ENCODE peak calls at places on chromosomes 6 and 20, in ten cellular contexts. One of them, this sample, is unnamed. For H3K4me1, the result is how much of the 10 kb centered on the place peaks cover.

GRCh38 chr6:79072640-79073181 is 5.3 kb downstream of the PHIP start:
- DNase-seq in neural progenitor cell: no peak
- DNase-seq in kidney: no peak
- DNase-seq in A549: no peak
- DNase-seq in SK-N-SH: no peak
- DNase-seq in ovary: no peak
- DNase-seq in CD8-positive, alpha-beta T cell: no peak
- DNase-seq in spleen: no peak
- DNase-seq in mesenchymal stem cell: no peak
- DNase-seq in cardiac muscle cell: no peak
- DNase-seq in this sample: no peak

GRCh38 chr6:131923356-131923755 is 27.8 kb downstream of the CCN2 start:
- DNase-seq in A549: peak
- DNase-seq in ovary: peak
- DNase-seq in mesenchymal stem cell: peak
- DNase-seq in neural progenitor cell: peak
- DNase-seq in kidney: no peak
- DNase-seq in spleen: no peak
- DNase-seq in cardiac muscle cell: peak
- DNase-seq in CD8-positive, alpha-beta T cell: no peak
- DNase-seq in SK-N-SH: peak
- DNase-seq in this sample: peak

GRCh38 chr6:12849420-12850200 is 133.0 kb downstream of the PHACTR1 start:
- DNase-seq in mesenchymal stem cell: no peak
- DNase-seq in cardiac muscle cell: no peak
- DNase-seq in CD8-positive, alpha-beta T cell: no peak
- DNase-seq in ovary: no peak
- DNase-seq in SK-N-SH: no peak
- DNase-seq in spleen: no peak
- DNase-seq in neural progenitor cell: no peak
- DNase-seq in kidney: no peak
- DNase-seq in A549: no peak
- DNase-seq in this sample: no peak

GRCh38 chr6:13810688-13811446 is 3.5 kb downstream of the MCUR1 start:
- DNase-seq in A549: no peak
- DNase-seq in mesenchymal stem cell: no peak
- DNase-seq in neural progenitor cell: no peak
- DNase-seq in CD8-positive, alpha-beta T cell: no peak
- DNase-seq in cardiac muscle cell: peak
- DNase-seq in SK-N-SH: peak
- DNase-seq in ovary: no peak
- DNase-seq in spleen: no peak
- DNase-seq in kidney: no peak
- DNase-seq in this sample: no peak

GRCh38 chr20:47318596-47319516 is 37.6 kb downstream of the ZMYND8 start:
- DNase-seq in kidney: peak
- DNase-seq in neural progenitor cell: peak
- DNase-seq in ovary: peak
- DNase-seq in CD8-positive, alpha-beta T cell: no peak
- DNase-seq in mesenchymal stem cell: peak
- DNase-seq in spleen: peak
- DNase-seq in cardiac muscle cell: peak
- DNase-seq in A549: peak
- DNase-seq in SK-N-SH: peak
- DNase-seq in this sample: peak

GRCh38 chr20:37393196-37393862 is 47.4 kb downstream of the SRC start:
- DNase-seq in mesenchymal stem cell: no peak
- DNase-seq in spleen: peak
- DNase-seq in kidney: no peak
- DNase-seq in A549: no peak
- DNase-seq in cardiac muscle cell: no peak
- DNase-seq in CD8-positive, alpha-beta T cell: no peak
- DNase-seq in SK-N-SH: peak
- DNase-seq in ovary: no peak
- DNase-seq in neural progenitor cell: peak
- DNase-seq in this sample: no peak

GRCh38 chr20:35610833-35611427 is 4.7 kb upstream of the SPAG4 start:
- DNase-seq in SK-N-SH: no peak
- DNase-seq in kidney: peak
- DNase-seq in CD8-positive, alpha-beta T cell: no peak
- DNase-seq in neural progenitor cell: no peak
- DNase-seq in ovary: no peak
- DNase-seq in cardiac muscle cell: no peak
- DNase-seq in mesenchymal stem cell: no peak
- DNase-seq in A549: no peak
- DNase-seq in spleen: no peak
- DNase-seq in this sample: no peak

GRCh38 chr6:28977351-28978136 is 27.6 kb downstream of the ZNF311 start:
- DNase-seq in A549: no peak
- DNase-seq in mesenchymal stem cell: peak
- DNase-seq in kidney: no peak
- DNase-seq in neural progenitor cell: peak
- DNase-seq in cardiac muscle cell: no peak
- DNase-seq in ovary: no peak
- DNase-seq in spleen: peak
- DNase-seq in SK-N-SH: no peak
- DNase-seq in CD8-positive, alpha-beta T cell: no peak
- DNase-seq in this sample: no peak

GRCh38 chr6:132067286-132067685 is 116.1 kb upstream of the CCN2 start:
- DNase-seq in mesenchymal stem cell: peak
- DNase-seq in neural progenitor cell: no peak
- DNase-seq in kidney: no peak
- DNase-seq in cardiac muscle cell: no peak
- DNase-seq in ovary: no peak
- DNase-seq in CD8-positive, alpha-beta T cell: no peak
- DNase-seq in A549: no peak
- DNase-seq in spleen: no peak
- DNase-seq in SK-N-SH: no peak
- DNase-seq in this sample: no peak

GRCh38 chr20:63050406-63050805 is 43.6 kb upstream of the BHLHE23 start:
- DNase-seq in neural progenitor cell: no peak
- DNase-seq in ovary: no peak
- DNase-seq in spleen: peak
- DNase-seq in cardiac muscle cell: no peak
- DNase-seq in SK-N-SH: no peak
- DNase-seq in kidney: peak
- DNase-seq in A549: no peak
- DNase-seq in CD8-positive, alpha-beta T cell: no peak
- DNase-seq in mesenchymal stem cell: no peak
- DNase-seq in this sample: no peak

GRCh38 chr6:163691049-163691448 is 276.5 kb downstream of the QKI start:
- DNase-seq in neural progenitor cell: no peak
- DNase-seq in ovary: no peak
- DNase-seq in kidney: peak
- DNase-seq in cardiac muscle cell: no peak
- DNase-seq in A549: no peak
- DNase-seq in CD8-positive, alpha-beta T cell: no peak
- DNase-seq in mesenchymal stem cell: no peak
- DNase-seq in spleen: no peak
- DNase-seq in SK-N-SH: no peak
- DNase-seq in this sample: no peak

GRCh38 chr6:167559675-167560479 is 235.0 kb downstream of the TTLL2 start:
- DNase-seq in kidney: no peak
- DNase-seq in cardiac muscle cell: no peak
- DNase-seq in spleen: no peak
- DNase-seq in mesenchymal stem cell: no peak
- DNase-seq in neural progenitor cell: peak
- DNase-seq in SK-N-SH: no peak
- DNase-seq in A549: peak
- DNase-seq in ovary: no peak
- DNase-seq in CD8-positive, alpha-beta T cell: no peak
- DNase-seq in this sample: no peak

GRCh38 chr20:49336786-49337185 is 58.9 kb upstream of the ZNFX1 start:
- DNase-seq in CD8-positive, alpha-beta T cell: no peak
- DNase-seq in mesenchymal stem cell: no peak
- DNase-seq in cardiac muscle cell: no peak
- DNase-seq in SK-N-SH: no peak
- DNase-seq in spleen: no peak
- DNase-seq in kidney: no peak
- DNase-seq in A549: no peak
- DNase-seq in ovary: no peak
- DNase-seq in neural progenitor cell: no peak
- DNase-seq in this sample: no peak

GRCh38 chr20:17205261-17205660 is 21.6 kb upstream of the PCSK2 start:
- DNase-seq in cardiac muscle cell: no peak
- DNase-seq in spleen: no peak
- DNase-seq in ovary: no peak
- DNase-seq in mesenchymal stem cell: no peak
- DNase-seq in A549: no peak
- DNase-seq in SK-N-SH: no peak
- DNase-seq in kidney: no peak
- DNase-seq in neural progenitor cell: no peak
- DNase-seq in CD8-positive, alpha-beta T cell: no peak
- DNase-seq in this sample: no peak

GRCh38 chr6:163892814-163893561 is 478.5 kb downstream of the QKI start:
- DNase-seq in SK-N-SH: no peak
- DNase-seq in cardiac muscle cell: no peak
- DNase-seq in ovary: no peak
- DNase-seq in A549: no peak
- DNase-seq in neural progenitor cell: no peak
- DNase-seq in spleen: no peak
- DNase-seq in mesenchymal stem cell: no peak
- DNase-seq in CD8-positive, alpha-beta T cell: no peak
- DNase-seq in kidney: no peak
- DNase-seq in this sample: no peak

GRCh38 chr6:146041282-146041681 is 12.4 kb downstream of the GRM1 start:
- DNase-seq in mesenchymal stem cell: peak
- DNase-seq in cardiac muscle cell: peak
- DNase-seq in SK-N-SH: no peak
- DNase-seq in kidney: no peak
- DNase-seq in A549: peak
- DNase-seq in spleen: no peak
- DNase-seq in neural progenitor cell: peak
- DNase-seq in CD8-positive, alpha-beta T cell: no peak
- DNase-seq in ovary: no peak
- DNase-seq in this sample: no peak

GRCh38 chr6:16140607-16141006 is 11.7 kb downstream of the MYLIP start:
- DNase-seq in kidney: no peak
- DNase-seq in SK-N-SH: no peak
- DNase-seq in neural progenitor cell: no peak
- DNase-seq in mesenchymal stem cell: no peak
- DNase-seq in spleen: no peak
- DNase-seq in cardiac muscle cell: no peak
- DNase-seq in CD8-positive, alpha-beta T cell: no peak
- DNase-seq in ovary: no peak
- DNase-seq in A549: no peak
- DNase-seq in this sample: no peak

GRCh38 chr6:144321839-144322591 is 36.9 kb downstream of the UTRN start:
- DNase-seq in mesenchymal stem cell: peak
- DNase-seq in A549: peak
- DNase-seq in spleen: no peak
- DNase-seq in neural progenitor cell: peak
- DNase-seq in SK-N-SH: no peak
- DNase-seq in CD8-positive, alpha-beta T cell: no peak
- DNase-seq in ovary: no peak
- DNase-seq in cardiac muscle cell: no peak
- DNase-seq in kidney: no peak
- DNase-seq in this sample: no peak

GRCh38 chr6:95576621-95577316 is 566 bp upstream of the MANEA start:
- DNase-seq in A549: no peak
- DNase-seq in mesenchymal stem cell: peak
- DNase-seq in cardiac muscle cell: no peak
- DNase-seq in ovary: no peak
- DNase-seq in SK-N-SH: no peak
- DNase-seq in neural progenitor cell: no peak
- DNase-seq in kidney: no peak
- DNase-seq in spleen: no peak
- DNase-seq in CD8-positive, alpha-beta T cell: no peak
- DNase-seq in this sample: no peak

GRCh38 chr20:43945391-43946205 is 30.9 kb downstream of the TOX2 start:
- DNase-seq in ovary: no peak
- DNase-seq in SK-N-SH: no peak
- DNase-seq in kidney: no peak
- DNase-seq in CD8-positive, alpha-beta T cell: no peak
- DNase-seq in spleen: no peak
- DNase-seq in mesenchymal stem cell: no peak
- DNase-seq in neural progenitor cell: no peak
- DNase-seq in A549: no peak
- DNase-seq in cardiac muscle cell: no peak
- DNase-seq in this sample: no peak
- H3K4me1 ChIP-seq in ovary: under half
- H3K4me1 ChIP-seq in SK-N-SH: under half
- H3K4me1 ChIP-seq in kidney: under half
- H3K4me1 ChIP-seq in CD8-positive, alpha-beta T cell: half or more
- H3K4me1 ChIP-seq in spleen: half or more
- H3K4me1 ChIP-seq in mesenchymal stem cell: under half
- H3K4me1 ChIP-seq in neural progenitor cell: under half
- H3K4me1 ChIP-seq in A549: under half
- H3K4me1 ChIP-seq in cardiac muscle cell: under half
- H3K4me1 ChIP-seq in this sample: under half

DNA sequence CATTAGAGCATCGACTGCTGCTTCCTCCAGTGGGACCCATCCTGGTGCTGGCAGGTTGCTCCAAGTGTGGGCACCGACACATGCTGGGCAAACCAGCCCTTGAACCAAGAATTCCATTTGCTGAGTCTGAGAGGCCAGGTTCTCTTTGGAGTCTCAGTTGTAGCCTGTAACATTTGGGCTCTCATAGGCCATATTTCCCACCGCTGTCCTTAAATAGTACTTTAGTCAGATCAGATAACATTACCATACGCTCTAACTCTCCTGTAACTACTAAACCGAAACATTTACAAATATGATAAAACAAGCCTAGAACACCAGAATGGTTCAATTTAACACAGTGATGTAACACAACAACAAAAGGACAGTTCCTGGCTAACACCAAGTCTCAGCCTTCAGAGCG is 28.3 kb upstream of the CD93 start:
- DNase-seq in CD8-positive, alpha-beta T cell: no peak
- DNase-seq in mesenchymal stem cell: no peak
- DNase-seq in cardiac muscle cell: no peak
- DNase-seq in ovary: no peak
- DNase-seq in neural progenitor cell: no peak
- DNase-seq in SK-N-SH: no peak
- DNase-seq in kidney: no peak
- DNase-seq in A549: no peak
- DNase-seq in spleen: no peak
- DNase-seq in this sample: no peak
- H3K4me1 ChIP-seq in CD8-positive, alpha-beta T cell: under half
- H3K4me1 ChIP-seq in mesenchymal stem cell: under half
- H3K4me1 ChIP-seq in cardiac muscle cell: under half
- H3K4me1 ChIP-seq in ovary: under half
- H3K4me1 ChIP-seq in neural progenitor cell: under half
- H3K4me1 ChIP-seq in SK-N-SH: under half
- H3K4me1 ChIP-seq in kidney: under half
- H3K4me1 ChIP-seq in A549: under half
- H3K4me1 ChIP-seq in spleen: under half
- H3K4me1 ChIP-seq in this sample: under half

GRCh38 chr20:5608448-5609161 is 141.6 kb upstream of the SHLD1 start:
- DNase-seq in mesenchymal stem cell: peak
- DNase-seq in kidney: no peak
- DNase-seq in A549: peak
- DNase-seq in SK-N-SH: no peak
- DNase-seq in ovary: no peak
- DNase-seq in spleen: no peak
- DNase-seq in cardiac muscle cell: no peak
- DNase-seq in neural progenitor cell: no peak
- DNase-seq in CD8-positive, alpha-beta T cell: no peak
- DNase-seq in this sample: no peak
- H3K4me1 ChIP-seq in mesenchymal stem cell: under half
- H3K4me1 ChIP-seq in kidney: under half
- H3K4me1 ChIP-seq in A549: half or more
- H3K4me1 ChIP-seq in SK-N-SH: under half
- H3K4me1 ChIP-seq in ovary: under half
- H3K4me1 ChIP-seq in spleen: half or more
- H3K4me1 ChIP-seq in cardiac muscle cell: under half
- H3K4me1 ChIP-seq in neural progenitor cell: under half
- H3K4me1 ChIP-seq in CD8-positive, alpha-beta T cell: under half
- H3K4me1 ChIP-seq in this sample: under half

GRCh38 chr6:2881358-2881885 is 21.7 kb downstream of the SERPINB9 start:
- DNase-seq in CD8-positive, alpha-beta T cell: no peak
- DNase-seq in neural progenitor cell: no peak
- DNase-seq in mesenchymal stem cell: no peak
- DNase-seq in spleen: no peak
- DNase-seq in ovary: no peak
- DNase-seq in cardiac muscle cell: no peak
- DNase-seq in SK-N-SH: no peak
- DNase-seq in kidney: no peak
- DNase-seq in A549: no peak
- DNase-seq in this sample: no peak
- H3K4me1 ChIP-seq in CD8-positive, alpha-beta T cell: half or more
- H3K4me1 ChIP-seq in neural progenitor cell: under half
- H3K4me1 ChIP-seq in mesenchymal stem cell: under half
- H3K4me1 ChIP-seq in spleen: half or more
- H3K4me1 ChIP-seq in ovary: under half
- H3K4me1 ChIP-seq in cardiac muscle cell: under half
- H3K4me1 ChIP-seq in SK-N-SH: under half
- H3K4me1 ChIP-seq in kidney: under half
- H3K4me1 ChIP-seq in A549: under half
- H3K4me1 ChIP-seq in this sample: under half